ENCODE peak calls at places on chromosomes 13 and 19, in seven cellular contexts. N is NB4; Z is fibroblast of the conjunctiva; C is Calu3; G is AML-193; F is activated CD4-positive, alpha-beta memory T cell treated with anti-CD3 and anti-CD28 coated beads, Interleukin-2, amount 10 ng/mL, durations not matched to agents 7 days and 5 days; H is AG20443. E is an unnamed sample.

GRCh38 chr13:40059540-40060232 is 404.2 kb downstream of the COG6 start:
- DNase-seq in G (no peak), F (no peak), C (no peak), Z (no peak), H (no peak), N (no peak), E (no peak)

GRCh38 chr13:33272531-33273124 is 12.9 kb downstream of the STARD13 start:
- DNase-seq in N (no peak), F (no peak), Z (no peak), G (no peak), H (no peak), C (no peak), E (no peak)

GRCh38 chr13:113275387-113275786 is 21.7 kb upstream of the LAMP1 start:
- DNase-seq in H (peak), G (peak), C (peak), N (peak), F (peak), Z (peak), E (peak)

GRCh38 chr13:75530536-75530935 is 7.1 kb downstream of the COMMD6 start:
- DNase-seq in Z (no peak), N (no peak), G (no peak), C (no peak), F (no peak), H (no peak), E (no peak)

GRCh38 chr19:43858174-43858573 is 31.1 kb downstream of the ZNF283 start:
- DNase-seq in H (no peak), G (no peak), Z (no peak), N (no peak), F (no peak), C (no peak), E (no peak)

GRCh38 chr19:2474232-2475017 is 1.5 kb upstream of the GADD45B start:
- DNase-seq in Z (peak), H (peak), N (peak), C (peak), F (peak), G (peak), E (no peak)

GRCh38 chr13:23969672-23970071 is 72.4 kb upstream of the C1QTNF9B start:
- DNase-seq in G (no peak), C (no peak), Z (no peak), F (no peak), N (no peak), H (no peak), E (no peak)

GRCh38 chr19:46299695-46300094 is 2.9 kb downstream of the HIF3A start:
- DNase-seq in G (no peak), F (no peak), Z (no peak), N (no peak), H (no peak), C (no peak), E (no peak)

GRCh38 chr19:17829855-17830566 is 8.7 kb upstream of the INSL3 start:
- DNase-seq in G (no peak), C (no peak), Z (no peak), H (peak), N (no peak), F (no peak), E (peak)

GRCh38 chr13:101283782-101284181 is 132.5 kb downstream of the NALCN start:
- DNase-seq in F (no peak), N (no peak), C (no peak), H (no peak), Z (no peak), G (no peak), E (no peak)

GRCh38 chr13:40547545-40548322 is 118.7 kb downstream of the FOXO1 start:
- DNase-seq in G (no peak), F (no peak), H (no peak), C (no peak), N (peak), Z (no peak), E (no peak)

GRCh38 chr13:48500652-48501197 is 32.2 kb downstream of the RCBTB2 start:
- DNase-seq in Z (peak), N (peak), C (no peak), G (peak), H (peak), F (no peak), E (no peak)

GRCh38 chr13:113982296-113982661 is 8.4 kb upstream of the C13orf46 start:
- DNase-seq in Z (no peak), G (no peak), F (no peak), H (no peak), N (no peak), C (no peak), E (no peak)

GRCh38 chr19:34308381-34309367 is 54.3 kb downstream of the GARRE1 start:
- DNase-seq in Z (no peak), N (peak), H (peak), F (peak), G (no peak), C (no peak), E (no peak)

GRCh38 chr13:60431108-60431700 is 34.2 kb downstream of the TDRD3 start:
- DNase-seq in F (no peak), C (peak), Z (peak), N (peak), H (peak), G (peak), E (peak)

GRCh38 chr19:5485286-5485636 is 30.0 kb downstream of the ZNRF4 start:
- DNase-seq in Z (no peak), G (no peak), N (no peak), F (no peak), H (no peak), C (no peak), E (no peak)

GRCh38 chr19:14495678-14496028 is 274 bp downstream of the GIPC1 start:
- DNase-seq in H (peak), C (no peak), F (no peak), G (no peak), N (no peak), Z (no peak), E (no peak)

GRCh38 chr13:27639186-27639585 is 17.5 kb downstream of the POLR1D start:
- DNase-seq in H (no peak), C (no peak), Z (no peak), N (no peak), F (no peak), G (no peak), E (no peak)

GRCh38 chr19:41871573-41872383 is 5.3 kb upstream of the CD79A start:
- DNase-seq in H (no peak), G (peak), N (peak), F (peak), C (no peak), Z (no peak), E (no peak)

GRCh38 chr19:3142292-3142670 is 6.4 kb downstream of the GNA15 start:
- DNase-seq in H (peak), Z (peak), F (no peak), G (peak), C (no peak), N (peak), E (peak)

GRCh38 chr13:99329477-99329876 is 22.3 kb upstream of the GPR183 start:
- DNase-seq in Z (no peak), N (no peak), G (no peak), F (no peak), C (no peak), H (no peak), E (no peak)

GRCh38 chr13:24618219-24618955 is 61.8 kb upstream of the ATP12A start:
- DNase-seq in C (peak), G (no peak), H (no peak), N (peak), Z (no peak), F (peak), E (no peak)